ENCODE peak calls at places on chromosomes 3 and 15, in ten cellular contexts. S is activated CD8-positive, alpha-beta memory T cell treated with anti-CD3 and anti-CD28 coated beads, Interleukin-2, amount 50 U/mL, for 48 hours; R is right atrium auricular region; A is CD8-positive, alpha-beta memory T cell; H is HEK293T; J is stimulated activated CD4-positive, alpha-beta T cell treated with anti-CD3 and anti-CD28 coated beads, Interleukin-1b, Interleukin-23, amount 100 ng/mL, for 4 hours; W is NCI-H187 treated with DMSO at 0.1 percent for 48 hours; V is HepG2; O is endothelial cell; D is cardiac fibroblast. X is an unnamed sample.

GRCh38 chr15:78093242-78094020 is 1.1 kb downstream of the SH2D7 start:
- DNase-seq in S (peak), R (no peak), A (peak), H (no peak), J (no peak), W (no peak), V (no peak), O (no peak), D (peak), X (peak)

GRCh38 chr3:58635371-58636285 is 30.9 kb downstream of the FAM3D start:
- DNase-seq in S (no peak), R (no peak), A (no peak), H (no peak), J (no peak), W (no peak), V (no peak), O (no peak), D (no peak), X (no peak)

GRCh38 chr3:30510596-30510995 is 95.8 kb upstream of the TGFBR2 start:
- DNase-seq in S (no peak), R (no peak), A (no peak), H (no peak), J (no peak), W (no peak), V (no peak), O (no peak), D (no peak), X (peak)

GRCh38 chr3:123499316-123499715 is 50.4 kb upstream of the ADCY5 start:
- DNase-seq in S (no peak), R (no peak), A (no peak), H (no peak), J (no peak), W (no peak), V (no peak), O (no peak), D (peak), X (peak)

GRCh38 chr15:78392430-78392829 is 45.6 kb upstream of the IREB2 start:
- DNase-seq in S (no peak), R (no peak), A (no peak), H (no peak), J (no peak), W (no peak), V (no peak), O (no peak), D (no peak), X (no peak)

GRCh38 chr3:48397767-48398681 is 26.0 kb downstream of the FBXW12 start:
- DNase-seq in S (no peak), R (no peak), A (no peak), H (no peak), J (no peak), W (no peak), V (no peak), O (no peak), D (no peak), X (no peak)

GRCh38 chr3:180250172-180250571 is 213.4 kb upstream of the PEX5L start:
- DNase-seq in S (no peak), R (no peak), A (no peak), H (no peak), J (no peak), W (no peak), V (no peak), O (no peak), D (no peak), X (no peak)

GRCh38 chr3:72595927-72596610 is 252.2 kb downstream of the SHQ1 start:
- DNase-seq in S (no peak), R (no peak), A (no peak), H (no peak), J (no peak), W (no peak), V (no peak), O (no peak), D (peak), X (no peak)

GRCh38 chr15:56919708-56920637 is 1.5 kb downstream of the TCF12 start:
- DNase-seq in S (peak), R (no peak), A (no peak), H (peak), J (no peak), W (no peak), V (peak), O (peak), D (peak), X (peak)

GRCh38 chr3:101913173-101913572 is 63.9 kb downstream of the NFKBIZ start:
- DNase-seq in S (no peak), R (no peak), A (no peak), H (no peak), J (no peak), W (no peak), V (no peak), O (no peak), D (no peak), X (peak)

GRCh38 chr15:94924971-94925593 is 693.7 kb downstream of the MCTP2 start:
- DNase-seq in S (no peak), R (peak), A (no peak), H (no peak), J (no peak), W (no peak), V (no peak), O (no peak), D (peak), X (no peak)

GRCh38 chr15:32029862-32030781 is at the start of gene CHRNA7:
- DNase-seq in S (peak), R (peak), A (no peak), H (peak), J (no peak), W (no peak), V (peak), O (peak), D (peak), X (peak)